ENCODE peak calls at places on chromosomes 5 and 9, in ten cellular contexts. One of them, this sample, is unnamed.

GRCh38 chr5:1506242-1507015 is 17.3 kb downstream of the LPCAT1 start:
- DNase-seq in NCI-H1694: no peak
- DNase-seq in activated T-helper 1 cell treated with anti-CD3 and anti-CD28 coated beads, Interleukin-12 subunit alpha, Interleukin-12 subunit beta, Interleukin-2, Interleukin-4 antibody, amounts not matched to agents 30 ng/mL and 10 ng/mL and 1 ng/mL, durations not matched to agents 14 hours and 24 hours and 36 hours: no peak
- DNase-seq in fibroblast of the aortic adventitia: no peak
- DNase-seq in AG08396: no peak
- DNase-seq in lower lobe of right lung: no peak
- DNase-seq in Kasumi-1: no peak
- DNase-seq in SK-MEL-5: no peak
- DNase-seq in RCC 7860: no peak
- DNase-seq in ovary: no peak
- DNase-seq in this sample: no peak

GRCh38 chr5:57324159-57324558 is 150.3 kb downstream of the GPBP1 start:
- DNase-seq in NCI-H1694: no peak
- DNase-seq in activated T-helper 1 cell treated with anti-CD3 and anti-CD28 coated beads, Interleukin-12 subunit alpha, Interleukin-12 subunit beta, Interleukin-2, Interleukin-4 antibody, amounts not matched to agents 30 ng/mL and 10 ng/mL and 1 ng/mL, durations not matched to agents 14 hours and 24 hours and 36 hours: no peak
- DNase-seq in fibroblast of the aortic adventitia: no peak
- DNase-seq in AG08396: no peak
- DNase-seq in lower lobe of right lung: no peak
- DNase-seq in Kasumi-1: no peak
- DNase-seq in SK-MEL-5: peak; percentile 99
- DNase-seq in RCC 7860: no peak
- DNase-seq in ovary: no peak
- DNase-seq in this sample: no peak

GRCh38 chr9:107462691-107463090 is 26.9 kb downstream of the KLF4 start:
- DNase-seq in NCI-H1694: no peak
- DNase-seq in activated T-helper 1 cell treated with anti-CD3 and anti-CD28 coated beads, Interleukin-12 subunit alpha, Interleukin-12 subunit beta, Interleukin-2, Interleukin-4 antibody, amounts not matched to agents 30 ng/mL and 10 ng/mL and 1 ng/mL, durations not matched to agents 14 hours and 24 hours and 36 hours: no peak
- DNase-seq in fibroblast of the aortic adventitia: no peak
- DNase-seq in AG08396: peak; percentile 39
- DNase-seq in lower lobe of right lung: no peak
- DNase-seq in Kasumi-1: no peak
- DNase-seq in SK-MEL-5: peak; percentile 35
- DNase-seq in RCC 7860: no peak
- DNase-seq in ovary: no peak
- DNase-seq in this sample: no peak

GRCh38 chr5:57128325-57128724 is 45.5 kb upstream of the GPBP1 start:
- DNase-seq in NCI-H1694: no peak
- DNase-seq in activated T-helper 1 cell treated with anti-CD3 and anti-CD28 coated beads, Interleukin-12 subunit alpha, Interleukin-12 subunit beta, Interleukin-2, Interleukin-4 antibody, amounts not matched to agents 30 ng/mL and 10 ng/mL and 1 ng/mL, durations not matched to agents 14 hours and 24 hours and 36 hours: no peak
- DNase-seq in fibroblast of the aortic adventitia: no peak
- DNase-seq in AG08396: no peak
- DNase-seq in lower lobe of right lung: no peak
- DNase-seq in Kasumi-1: no peak
- DNase-seq in SK-MEL-5: no peak
- DNase-seq in RCC 7860: no peak
- DNase-seq in ovary: no peak
- DNase-seq in this sample: no peak

GRCh38 chr9:97593960-97594359 is 39.2 kb downstream of the TSTD2 start:
- DNase-seq in NCI-H1694: peak; percentile 69
- DNase-seq in activated T-helper 1 cell treated with anti-CD3 and anti-CD28 coated beads, Interleukin-12 subunit alpha, Interleukin-12 subunit beta, Interleukin-2, Interleukin-4 antibody, amounts not matched to agents 30 ng/mL and 10 ng/mL and 1 ng/mL, durations not matched to agents 14 hours and 24 hours and 36 hours: no peak
- DNase-seq in fibroblast of the aortic adventitia: no peak
- DNase-seq in AG08396: peak; percentile 43
- DNase-seq in lower lobe of right lung: no peak
- DNase-seq in Kasumi-1: no peak
- DNase-seq in SK-MEL-5: no peak
- DNase-seq in RCC 7860: no peak
- DNase-seq in ovary: no peak
- DNase-seq in this sample: no peak

GRCh38 chr9:13322828-13323550 is 43.5 kb upstream of the MPDZ start:
- DNase-seq in NCI-H1694: no peak
- DNase-seq in activated T-helper 1 cell treated with anti-CD3 and anti-CD28 coated beads, Interleukin-12 subunit alpha, Interleukin-12 subunit beta, Interleukin-2, Interleukin-4 antibody, amounts not matched to agents 30 ng/mL and 10 ng/mL and 1 ng/mL, durations not matched to agents 14 hours and 24 hours and 36 hours: no peak
- DNase-seq in fibroblast of the aortic adventitia: no peak
- DNase-seq in AG08396: no peak
- DNase-seq in lower lobe of right lung: no peak
- DNase-seq in Kasumi-1: no peak
- DNase-seq in SK-MEL-5: no peak
- DNase-seq in RCC 7860: no peak
- DNase-seq in ovary: no peak
- DNase-seq in this sample: no peak

GRCh38 chr9:109310486-109310901 is 10.4 kb downstream of the EPB41L4B start:
- DNase-seq in NCI-H1694: no peak
- DNase-seq in activated T-helper 1 cell treated with anti-CD3 and anti-CD28 coated beads, Interleukin-12 subunit alpha, Interleukin-12 subunit beta, Interleukin-2, Interleukin-4 antibody, amounts not matched to agents 30 ng/mL and 10 ng/mL and 1 ng/mL, durations not matched to agents 14 hours and 24 hours and 36 hours: no peak
- DNase-seq in fibroblast of the aortic adventitia: peak; percentile 66
- DNase-seq in AG08396: peak; percentile 56
- DNase-seq in lower lobe of right lung: no peak
- DNase-seq in Kasumi-1: no peak
- DNase-seq in SK-MEL-5: no peak
- DNase-seq in RCC 7860: no peak
- DNase-seq in ovary: no peak
- DNase-seq in this sample: no peak

GRCh38 chr9:127116088-127116726 is 6.2 kb downstream of the ANGPTL2 start:
- DNase-seq in NCI-H1694: no peak
- DNase-seq in activated T-helper 1 cell treated with anti-CD3 and anti-CD28 coated beads, Interleukin-12 subunit alpha, Interleukin-12 subunit beta, Interleukin-2, Interleukin-4 antibody, amounts not matched to agents 30 ng/mL and 10 ng/mL and 1 ng/mL, durations not matched to agents 14 hours and 24 hours and 36 hours: no peak
- DNase-seq in fibroblast of the aortic adventitia: no peak
- DNase-seq in AG08396: no peak
- DNase-seq in lower lobe of right lung: no peak
- DNase-seq in Kasumi-1: peak; percentile 3
- DNase-seq in SK-MEL-5: no peak
- DNase-seq in RCC 7860: no peak
- DNase-seq in ovary: no peak
- DNase-seq in this sample: no peak

This sample was measured in pancreas.